ENCODE peak calls at places on chromosomes 16 and 17, in nine cellular contexts. J, T, F, Y, Q, O, M, K and W are unnamed samples.

GRCh38 chr16:56195151-56195550 is 3.9 kb downstream of the GNAO1 start:
- DNase-seq in J (no peak), T (no peak), F (no peak), Y (no peak), Q (peak), O (no peak), M (peak), K (no peak), W (no peak)

GRCh38 chr16:50540711-50541007 is 7.5 kb upstream of the NKD1 start:
- DNase-seq in J (no peak), T (no peak), F (no peak), Y (no peak), Q (no peak), O (no peak), M (no peak), K (no peak), W (no peak)

GRCh38 chr16:89705006-89705405 is 3.5 kb upstream of the SPATA2L start:
- DNase-seq in J (no peak), T (no peak), F (no peak), Y (no peak), Q (no peak), O (peak), M (no peak), K (no peak), W (no peak)

GRCh38 chr16:1010815-1011214 is 29.2 kb downstream of the SOX8 start:
- DNase-seq in J (no peak), T (no peak), F (no peak), Y (no peak), Q (no peak), O (no peak), M (no peak), K (no peak), W (no peak)

GRCh38 chr16:58125781-58126335 is 3.3 kb downstream of the CFAP20 start:
- DNase-seq in J (no peak), T (no peak), F (no peak), Y (no peak), Q (no peak), O (peak), M (no peak), K (no peak), W (no peak)

GRCh38 chr16:50293994-50294855 is 27.9 kb downstream of the ADCY7 start:
- DNase-seq in J (no peak), T (no peak), F (no peak), Y (no peak), Q (no peak), O (no peak), M (no peak), K (no peak), W (no peak)

GRCh38 chr17:21020622-21021021 is 22.2 kb downstream of the USP22 start:
- DNase-seq in J (no peak), T (no peak), F (no peak), Y (no peak), Q (no peak), O (no peak), M (no peak), K (no peak), W (no peak)

GRCh38 chr17:17398188-17398927 is 78.4 kb upstream of the MED9 start:
- DNase-seq in J (no peak), T (no peak), F (no peak), Y (no peak), Q (no peak), O (no peak), M (peak), K (no peak), W (peak)

GRCh38 chr16:87161822-87162676 is 155.1 kb downstream of the C16orf95 start:
- DNase-seq in J (no peak), T (no peak), F (peak), Y (no peak), Q (no peak), O (no peak), M (no peak), K (no peak), W (no peak)

GRCh38 chr17:61386251-61386650 is 13.4 kb upstream of the TBX2 start:
- DNase-seq in J (no peak), T (no peak), F (no peak), Y (no peak), Q (no peak), O (no peak), M (no peak), K (no peak), W (no peak)